ENCODE peak calls at places on chromosomes 11 and 22, in seven cellular contexts. R is uterus, D is cardiac fibroblast, G is left ventricle myocardium inferior, E is GM13977, V is hepatocyte, L is foreskin fibroblast. Q is an unnamed sample.

GRCh38 chr22:45972868-45973212 is 4.1 kb downstream of the WNT7B start:
- DNase-seq in L (no peak), E (no peak), V (no peak), R (no peak), D (no peak), G (no peak), Q (no peak)

GRCh38 chr11:64998690-64999431 is 2.1 kb upstream of the BATF2 start:
- DNase-seq in V (peak; percentile 81), E (no peak), G (no peak), L (no peak), D (no peak), R (no peak), Q (no peak)

GRCh38 chr11:78952866-78953265 is 378.2 kb upstream of the NARS2 start:
- DNase-seq in V (no peak), L (peak; percentile 22), E (no peak), G (no peak), R (no peak), D (no peak), Q (no peak)

GRCh38 chr11:133844217-133844616 is 1.1 kb downstream of the SPATA19 start:
- DNase-seq in E (no peak), L (no peak), G (no peak), V (no peak), D (no peak), R (no peak), Q (no peak)

GRCh38 chr22:48876951-48877350 is 950.7 kb downstream of the BRD1 start:
- DNase-seq in E (no peak), G (no peak), L (no peak), D (no peak), V (no peak), R (no peak), Q (no peak)

GRCh38 chr11:134978388-134979088 is 566.5 kb upstream of the B3GAT1 start:
- DNase-seq in L (no peak), G (no peak), E (no peak), D (no peak), R (no peak), V (no peak), Q (no peak)

GRCh38 chr11:9495780-9496514 is 35.1 kb downstream of the ZNF143 start:
- DNase-seq in R (no peak), L (no peak), G (no peak), D (no peak), E (no peak), V (no peak), Q (no peak)

GRCh38 chr22:42604403-42604802 is 10.3 kb downstream of the POLDIP3 start:
- DNase-seq in L (peak; percentile 53), E (no peak), D (peak; percentile 53), V (no peak), G (no peak), R (no peak), Q (no peak)

GRCh38 chr11:44833869-44834452 is 107.2 kb downstream of the TSPAN18 start:
- DNase-seq in D (no peak), R (no peak), L (no peak), E (no peak), G (no peak), V (peak; percentile 32), Q (no peak)

GRCh38 chr22:29171721-29172120 is 34.0 kb upstream of the EMID1 start:
- DNase-seq in V (no peak), E (no peak), R (no peak), L (no peak), G (no peak), D (no peak), Q (no peak)

GRCh38 chr11:100810146-100810545 is 123.1 kb downstream of the ARHGAP42 start:
- DNase-seq in V (no peak), G (no peak), D (no peak), R (no peak), E (no peak), L (peak; percentile 18), Q (no peak)

GRCh38 chr22:36104435-36104834 is 56.1 kb downstream of the APOL3 start:
- DNase-seq in G (no peak), L (no peak), D (no peak), V (no peak), E (no peak), R (no peak), Q (no peak)
- TF ChIP-seq CTCF in G (no peak), L (no peak), D (peak; percentile 35), V (no peak), E (no peak), R (no peak), Q (no peak)

GRCh38 chr11:109424893-109425292 is 2.9 kb downstream of the C11orf87 start:
- DNase-seq in R (no peak), D (no peak), V (peak; percentile 47), E (peak; percentile 23), L (no peak), G (no peak), Q (peak; percentile 21)

GRCh38 chr11:109423114-109423859 is 1.3 kb downstream of the C11orf87 start:
- DNase-seq in E (peak; percentile 21), V (peak; percentile 13), D (peak; percentile 18), L (peak; percentile 4), G (no peak), R (no peak), Q (no peak)

GRCh38 chr11:109423860-109424190 is 1.8 kb downstream of the C11orf87 start:
- DNase-seq in E (no peak), L (no peak), R (no peak), D (no peak), G (no peak), V (no peak), Q (no peak)

GRCh38 chr11:109422755-109423113 is 744 bp downstream of the C11orf87 start:
- DNase-seq in L (peak; percentile 41), D (peak; percentile 29), V (no peak), R (no peak), G (no peak), E (no peak), Q (no peak)

DNA sequence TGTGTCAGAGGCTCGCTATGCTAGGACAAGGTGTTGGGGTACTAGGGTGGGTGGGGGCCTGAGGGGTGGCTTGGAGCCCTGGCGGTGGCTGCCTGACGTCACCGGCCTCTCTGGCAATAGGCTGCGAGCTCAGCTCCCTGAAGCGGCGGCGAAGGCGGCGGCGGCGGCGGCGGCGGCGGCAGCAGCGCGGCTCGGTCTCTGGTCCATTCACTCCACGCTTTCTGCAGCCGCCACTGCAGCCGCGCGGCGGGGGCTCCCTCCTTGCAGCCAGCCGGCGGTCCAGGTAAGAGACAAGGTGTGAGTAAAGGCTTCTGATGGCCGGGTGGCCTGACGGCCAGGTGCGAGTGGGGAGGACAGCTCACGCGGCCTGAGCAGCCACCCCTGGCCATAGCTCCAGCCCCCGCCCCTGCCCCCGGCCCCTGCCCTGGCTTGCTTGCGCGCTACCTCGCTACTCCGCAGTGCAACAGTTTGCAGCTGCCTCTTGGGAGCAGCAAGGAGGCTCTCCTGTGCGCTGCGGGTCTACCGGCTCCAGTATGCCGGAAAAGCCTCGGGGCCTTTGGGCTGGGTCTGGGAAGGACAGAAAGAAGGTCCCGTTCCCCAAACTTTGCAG is at the start of gene C11orf87:
- DNase-seq in G (no peak), D (peak; percentile 8), L (peak; percentile 30), V (peak; percentile 16), E (no peak), R (no peak), Q (no peak)
- TF ChIP-seq CTCF in G (no peak), D (no peak), L (no peak), V (no peak), E (no peak), R (no peak), Q (no peak)

GRCh38 chr11:76863196-76863777 is 2.6 kb downstream of the ACER3 start:
- DNase-seq in D (no peak), G (no peak), E (no peak), R (no peak), L (no peak), V (no peak), Q (no peak)

GRCh38 chr11:76859708-76860233 is 947 bp upstream of the ACER3 start:
- DNase-seq in L (no peak), V (no peak), R (no peak), D (no peak), E (no peak), G (peak; percentile 15), Q (no peak)

GRCh38 chr11:76857776-76858461 is 2.8 kb upstream of the ACER3 start:
- DNase-seq in E (no peak), V (no peak), R (no peak), D (no peak), G (no peak), L (peak; percentile 26), Q (peak; percentile 32)

GRCh38 chr11:76861490-76861953 is 804 bp downstream of the ACER3 start:
- DNase-seq in E (no peak), D (no peak), G (no peak), V (peak; percentile 16), L (peak; percentile 11), R (no peak), Q (no peak)

DNA sequence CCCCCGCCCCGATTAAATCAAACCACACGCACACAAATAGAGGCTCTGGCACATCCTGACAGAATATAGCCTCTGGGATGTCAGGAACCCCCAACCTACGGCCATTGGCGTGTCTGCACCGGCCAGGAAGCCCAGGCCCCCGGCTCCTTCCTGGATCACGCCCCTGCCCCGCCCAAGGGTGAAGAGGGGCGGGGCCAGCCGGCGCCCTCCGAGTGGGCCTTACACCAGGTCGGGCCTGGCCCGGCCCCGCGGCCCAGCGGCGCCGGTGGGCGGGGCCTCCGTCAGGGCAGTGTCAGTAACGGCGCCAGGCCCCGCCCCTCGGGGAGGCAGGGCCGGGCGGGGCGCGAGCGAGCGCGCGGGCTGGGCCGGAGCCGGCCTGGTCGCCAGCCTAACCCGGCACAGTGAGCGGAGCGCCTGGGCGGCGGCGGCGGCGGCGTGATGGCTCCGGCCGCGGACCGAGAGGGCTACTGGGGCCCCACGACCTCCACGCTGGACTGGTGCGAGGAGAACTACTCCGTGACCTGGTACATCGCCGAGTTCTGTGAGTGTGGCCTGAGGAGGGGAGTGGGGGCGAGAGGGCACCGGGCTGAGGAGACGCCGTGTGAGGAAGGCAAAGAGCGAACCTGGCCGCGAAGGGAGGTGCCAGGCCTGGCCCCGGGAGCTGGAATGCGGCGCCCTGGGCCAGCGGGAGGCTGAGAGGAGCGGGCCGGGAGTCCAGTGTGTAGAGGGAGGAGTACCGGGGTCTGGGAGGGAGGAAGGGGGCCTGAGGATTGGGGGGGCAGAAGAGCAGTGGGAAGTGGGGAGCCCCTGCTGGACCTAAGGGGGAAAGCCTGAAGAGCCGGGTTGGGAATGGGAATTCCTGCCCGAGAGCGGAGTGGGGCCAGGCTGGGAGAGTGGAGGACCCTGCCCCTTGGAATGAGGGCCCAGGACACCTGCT is at the start of gene ACER3:
- DNase-seq in R (peak; percentile 91), V (peak; percentile 98), L (peak; percentile 95), E (peak; percentile 99), G (peak; percentile 94), D (peak; percentile 93), Q (peak; percentile 96)
- TF ChIP-seq CTCF in R (peak; percentile 30), V (peak; percentile 25), L (peak; percentile 33), E (no peak), G (peak; percentile 27), D (peak; percentile 36), Q (no peak)

DNA sequence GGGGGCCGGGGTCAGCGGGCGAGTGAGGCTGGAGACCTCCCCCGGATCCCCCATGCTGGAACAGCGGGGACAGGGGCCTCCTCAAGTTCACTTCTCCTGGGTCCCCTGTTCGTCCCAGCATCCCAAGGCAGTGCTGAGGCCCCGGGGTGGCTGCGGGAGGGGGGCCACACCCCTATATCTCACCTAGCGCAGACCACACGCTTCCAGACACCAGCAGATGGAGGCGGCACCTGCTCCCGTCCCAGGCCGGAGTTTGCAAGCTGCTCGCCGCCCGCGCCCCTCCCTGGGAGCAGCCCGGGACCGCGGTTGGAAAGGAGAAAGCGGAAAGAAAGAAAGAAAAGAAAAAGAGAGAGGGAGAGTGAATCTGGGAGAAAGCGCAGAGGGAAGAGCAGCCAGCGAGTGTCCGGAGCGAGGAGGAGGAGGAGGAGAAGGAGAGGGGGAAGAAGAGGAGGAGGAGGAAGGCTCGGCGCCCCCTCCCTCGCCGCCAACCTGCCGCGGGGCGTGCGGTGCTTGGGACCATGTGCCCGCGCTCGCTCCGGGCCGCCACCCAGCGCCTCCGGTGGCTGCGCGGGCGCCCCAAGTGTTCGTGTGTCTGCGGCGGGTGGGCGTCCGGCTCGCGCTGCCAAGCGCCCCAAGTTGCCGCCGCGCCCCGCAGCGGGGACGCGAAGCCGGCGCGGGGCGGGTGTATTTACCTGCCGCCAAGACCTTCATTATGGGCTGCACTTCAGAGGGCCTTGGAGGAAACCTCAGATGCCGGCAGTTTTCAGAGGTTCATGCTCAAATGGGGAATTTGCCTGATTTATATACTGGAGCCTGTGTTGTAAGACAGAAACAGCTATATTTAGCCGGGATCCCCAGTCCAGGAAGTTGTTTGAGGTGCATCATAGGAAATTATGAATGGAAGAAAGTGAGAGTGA is at the start of gene LIF:
- DNase-seq in G (no peak), R (no peak), D (peak; percentile 61), L (peak; percentile 79), V (peak; percentile 73), E (peak; percentile 83), Q (peak; percentile 34)
- TF ChIP-seq CTCF in G (peak; percentile 20), R (peak; percentile 38), D (no peak), L (no peak), V (peak; percentile 15), E (peak; percentile 24), Q (no peak)

Q was measured in GM12865.